ENCODE peak calls at places on chromosomes 11 and 22, in nine cellular contexts. U is Panc1; K is testis; S is heart left ventricle; L is CD8-positive, alpha-beta T cell; N is cardiac muscle cell; X is fibroblast of lung; J is endothelial cell of umbilical vein; C is thoracic aorta. P is an unnamed sample.

GRCh38 chr11:19474954-19475811 is 234.4 kb upstream of the E2F8 start:
- DNase-seq in U (no peak), K (no peak), S (no peak), L (no peak), N (no peak), X (no peak), J (no peak), C (no peak), P (no peak)

GRCh38 chr22:32067613-32068012 is 24.6 kb downstream of the SLC5A1 start:
- DNase-seq in U (no peak), K (no peak), S (no peak), L (no peak), N (no peak), X (no peak), J (no peak), C (no peak), P (no peak)

GRCh38 chr11:64544616-64545296 is 46.3 kb upstream of the SLC22A12 start:
- DNase-seq in U (no peak), K (no peak), S (no peak), L (no peak), N (no peak), X (no peak), J (no peak), C (no peak), P (no peak)

GRCh38 chr11:73623651-73624050 is 22.7 kb upstream of the PLEKHB1 start:
- DNase-seq in U (no peak), K (no peak), S (no peak), L (no peak), N (no peak), X (no peak), J (no peak), C (no peak), P (no peak)

GRCh38 chr11:6646631-6647281 is 8.9 kb downstream of the DCHS1 start:
- DNase-seq in U (no peak), K (no peak), S (peak; percentile 68), L (no peak), N (no peak), X (peak; percentile 61), J (no peak), C (no peak), P (peak; percentile 23)

GRCh38 chr11:6232899-6233298 is 1.5 kb downstream of the FHIP1B start:
- DNase-seq in U (no peak), K (no peak), S (no peak), L (no peak), N (no peak), X (no peak), J (no peak), C (no peak), P (no peak)

GRCh38 chr11:65434057-65434666 is 11.6 kb downstream of the NEAT1 start:
- DNase-seq in U (no peak), K (peak; percentile 14), S (no peak), L (no peak), N (no peak), X (peak; percentile 46), J (peak; percentile 33), C (no peak), P (no peak)

GRCh38 chr22:45970709-45971388 is 6.1 kb downstream of the WNT7B start:
- DNase-seq in U (no peak), K (no peak), S (no peak), L (no peak), N (no peak), X (peak; percentile 44), J (no peak), C (no peak), P (no peak)

GRCh38 chr22:46578824-46579561 is 41.2 kb upstream of the GRAMD4 start:
- DNase-seq in U (no peak), K (no peak), S (peak; percentile 73), L (no peak), N (no peak), X (peak; percentile 71), J (no peak), C (peak; percentile 1), P (peak; percentile 75)

GRCh38 chr11:96123301-96123700 is 199.4 kb upstream of the MTMR2 start:
- DNase-seq in U (no peak), K (no peak), S (no peak), L (no peak), N (no peak), X (no peak), J (no peak), C (no peak), P (no peak)

GRCh38 chr11:33515347-33515746 is 185.3 kb downstream of the C11orf91 start:
- DNase-seq in U (no peak), K (no peak), S (peak; percentile 35), L (no peak), N (no peak), X (no peak), J (no peak), C (no peak), P (no peak)

GRCh38 chr22:49601614-49602321 is 225.9 kb downstream of the BRD1 start:
- DNase-seq in U (no peak), K (no peak), S (no peak), L (no peak), N (no peak), X (no peak), J (no peak), C (no peak), P (no peak)

GRCh38 chr22:23215294-23216204 is 35.2 kb downstream of the BCR start:
- DNase-seq in U (no peak), K (peak; percentile 41), S (no peak), L (no peak), N (no peak), X (no peak), J (peak; percentile 99), C (no peak), P (no peak)

GRCh38 chr11:69369945-69370344 is 76.0 kb downstream of the MYEOV start:
- DNase-seq in U (no peak), K (peak; percentile 5), S (no peak), L (no peak), N (no peak), X (no peak), J (no peak), C (no peak), P (no peak)

GRCh38 chr11:35236667-35237003 is 97.7 kb downstream of the CD44 start:
- DNase-seq in U (no peak), K (no peak), S (no peak), L (no peak), N (no peak), X (no peak), J (no peak), C (no peak), P (no peak)

GRCh38 chr11:133952199-133953190 is 4.3 kb downstream of the IGSF9B start:
- DNase-seq in U (no peak), K (no peak), S (no peak), L (no peak), N (no peak), X (no peak), J (no peak), C (no peak), P (peak; percentile 26)

GRCh38 chr11:1437500-1437899 is 47.8 kb downstream of the BRSK2 start:
- DNase-seq in U (no peak), K (peak; percentile 86), S (peak; percentile 73), L (no peak), N (peak; percentile 89), X (peak; percentile 55), J (no peak), C (no peak), P (peak; percentile 79)

GRCh38 chr22:35276019-35276418 is 18.7 kb downstream of the HMGXB4 start:
- DNase-seq in U (no peak), K (no peak), S (no peak), L (no peak), N (no peak), X (no peak), J (no peak), C (no peak), P (no peak)
- H3K36me3 ChIP-seq in U (peaks cover 3% of the 10 kb centered on the region), K (no peaks in the 10 kb centered on the region), S (peaks cover 64% of the 10 kb centered on the region), L (no peaks in the 10 kb centered on the region), N (peaks cover 8% of the 10 kb centered on the region), X (no peaks in the 10 kb centered on the region), J (no peaks in the 10 kb centered on the region), C (peaks cover 13% of the 10 kb centered on the region), P (peaks cover 21% of the 10 kb centered on the region)

GRCh38 chr11:119314748-119315138 is 2.2 kb downstream of the MCAM start:
- DNase-seq in U (no peak), K (no peak), S (no peak), L (no peak), N (no peak), X (no peak), J (no peak), C (no peak), P (no peak)
- H3K4me3 ChIP-seq in U (no peak overlapping the region), K (no peak overlapping the region), S (peak overlapping the region; percentile 70), L (peak overlapping the region; percentile 67), N (no peak overlapping the region), X (no peak overlapping the region), J (peak overlapping the region; percentile 87), C (peak overlapping the region; percentile 85), P (no peak overlapping the region)

DNA sequence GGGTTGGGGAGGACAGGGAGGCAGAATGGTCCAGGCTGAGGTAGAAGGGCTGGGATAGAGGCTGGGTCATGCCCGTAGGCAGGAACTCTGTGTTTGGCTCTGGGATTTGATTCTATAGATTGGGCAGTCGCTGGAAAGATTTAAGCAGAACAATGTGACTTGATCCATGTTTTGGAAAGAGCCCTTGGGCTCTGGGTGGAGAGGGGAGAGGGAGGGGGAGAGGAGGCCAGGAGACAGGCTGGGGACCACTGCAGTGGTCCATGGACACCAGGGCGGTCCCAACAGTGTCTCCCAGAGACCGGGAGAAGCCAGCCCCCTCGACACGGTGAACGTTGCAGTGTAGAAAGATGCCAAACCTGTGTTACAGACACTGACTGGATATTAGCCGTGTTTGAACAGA is 19.5 kb downstream of the PVALB start:
- DNase-seq in U (no peak), K (no peak), S (no peak), L (no peak), N (no peak), X (no peak), J (no peak), C (no peak), P (no peak)
- H3K4me1 ChIP-seq in U (no peaks in the 10 kb centered on the region), K (no peaks in the 10 kb centered on the region), S (no peaks in the 10 kb centered on the region), L (no peaks in the 10 kb centered on the region), N (peaks cover 4% of the 10 kb centered on the region), X (no peaks in the 10 kb centered on the region), J (no peaks in the 10 kb centered on the region), C (no peaks in the 10 kb centered on the region), P (no peaks in the 10 kb centered on the region)

GRCh38 chr22:26470807-26471206 is 12.8 kb downstream of the HPS4 start:
- DNase-seq in U (no peak), K (no peak), S (no peak), L (no peak), N (no peak), X (no peak), J (no peak), C (no peak), P (no peak)
- H3K36me3 ChIP-seq in U (peaks cover 8% of the 10 kb centered on the region), K (no peaks in the 10 kb centered on the region), S (peaks cover 100% of the 10 kb centered on the region), L (peaks cover 63% of the 10 kb centered on the region), N (peaks cover 61% of the 10 kb centered on the region), X (peaks cover 14% of the 10 kb centered on the region), J (peaks cover 15% of the 10 kb centered on the region), C (peaks cover 63% of the 10 kb centered on the region), P (peaks cover 47% of the 10 kb centered on the region)

DNA sequence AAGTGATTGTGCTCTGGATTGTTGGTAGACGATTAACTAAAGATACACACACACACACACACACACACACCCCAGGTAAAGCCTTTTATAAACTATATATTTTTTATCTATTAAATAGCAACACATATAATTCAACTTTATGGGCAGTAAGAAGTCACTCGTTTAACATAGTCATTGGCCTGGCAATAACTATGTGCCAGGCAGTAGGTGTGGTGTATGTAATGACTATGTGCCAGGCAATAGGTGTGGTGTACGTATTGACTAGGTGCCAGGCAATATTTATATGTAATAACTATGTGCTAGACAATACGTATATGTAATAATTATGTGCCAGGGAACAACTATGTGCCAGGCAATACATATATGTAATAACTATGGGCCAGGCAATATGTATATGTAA is 40.0 kb upstream of the TENM4 start:
- DNase-seq in U (no peak), K (no peak), S (no peak), L (no peak), N (no peak), X (no peak), J (no peak), C (no peak), P (no peak)
- H3K4me3 ChIP-seq in U (no peak overlapping the region), K (no peak overlapping the region), S (no peak overlapping the region), L (no peak overlapping the region), N (no peak overlapping the region), X (no peak overlapping the region), J (no peak overlapping the region), C (no peak overlapping the region), P (no peak overlapping the region)

P was measured in BE2C.